ENCODE peak calls at places on chromosomes 16 and 17, in six cellular contexts. Z is psoas muscle; E is globus pallidus; L is fibroblast of pulmonary artery; U is erythroblast; K is stimulated activated CD4-positive, alpha-beta T cell treated with anti-CD3 and anti-CD28 coated beads, Interleukin-1b, Interleukin-23, amount 100 ng/mL, for 1 hour. S is an unnamed sample.

GRCh38 chr17:41492771-41493170 is 3.1 kb upstream of the KRT36 start:
- DNase-seq in K (no peak), E (peak), L (peak), U (peak), Z (no peak), S (no peak)

GRCh38 chr16:49652441-49653175 is 203.3 kb downstream of the ZNF423 start:
- DNase-seq in U (no peak), E (no peak), L (peak), K (no peak), Z (peak), S (no peak)

GRCh38 chr16:67897231-67897630 is 4.2 kb downstream of the PSKH1 start:
- DNase-seq in Z (no peak), E (no peak), L (peak), K (no peak), U (no peak), S (no peak)

GRCh38 chr17:55690105-55690508 is 32.6 kb downstream of the TMEM100 start:
- DNase-seq in U (no peak), E (no peak), K (no peak), Z (no peak), L (no peak), S (peak)

GRCh38 chr16:53773150-53773846 is 69.3 kb downstream of the FTO start:
- DNase-seq in K (no peak), L (peak), U (peak), Z (no peak), E (peak), S (no peak)

GRCh38 chr17:63163158-63163520 is 197.1 kb downstream of the TANC2 start:
- DNase-seq in U (no peak), L (no peak), Z (no peak), K (no peak), E (no peak), S (no peak)

GRCh38 chr16:68061396-68061795 is 23.8 kb upstream of the NFATC3 start:
- DNase-seq in Z (no peak), K (no peak), L (no peak), U (no peak), E (no peak), S (no peak)

GRCh38 chr17:56845934-56846333 is 12.0 kb downstream of the DGKE start:
- DNase-seq in Z (no peak), K (no peak), L (no peak), E (no peak), U (no peak), S (no peak)

GRCh38 chr16:29940656-29941055 is 14.6 kb upstream of the KCTD13 start:
- DNase-seq in L (peak), K (no peak), Z (no peak), U (no peak), E (no peak), S (no peak)

GRCh38 chr17:27378482-27379200 is 77.6 kb upstream of the KSR1 start:
- DNase-seq in E (no peak), K (no peak), L (no peak), U (no peak), Z (no peak), S (no peak)

GRCh38 chr17:57068222-57068658 is 16.8 kb upstream of the AKAP1 start:
- DNase-seq in E (no peak), K (no peak), U (no peak), L (no peak), Z (no peak), S (no peak)

GRCh38 chr17:78176548-78177025 is 8.2 kb downstream of the SYNGR2 start:
- DNase-seq in Z (peak), E (no peak), L (peak), K (peak), U (peak), S (no peak)

GRCh38 chr16:20660325-20660724 is 37.2 kb downstream of the ACSM1 start:
- DNase-seq in U (no peak), E (no peak), Z (no peak), K (no peak), L (no peak), S (no peak)

GRCh38 chr16:87350031-87350430 is 32.8 kb upstream of the C16orf95 start:
- DNase-seq in K (no peak), E (no peak), L (no peak), U (no peak), Z (no peak), S (no peak)

GRCh38 chr17:75260679-75261335 is 599 bp downstream of the GGA3 start:
- DNase-seq in U (peak), E (no peak), L (no peak), Z (no peak), K (no peak), S (no peak)

GRCh38 chr16:14306485-14307058 is 235.5 kb downstream of the MRTFB start:
- DNase-seq in E (no peak), U (no peak), K (no peak), L (no peak), Z (no peak), S (no peak)

GRCh38 chr16:30896203-30896889 is at the start of gene CTF1:
- DNase-seq in U (no peak), K (no peak), Z (peak), E (peak), L (peak), S (no peak)

GRCh38 chr17:56810286-56810781 is 23.4 kb downstream of the C17orf67 start:
- DNase-seq in K (no peak), Z (no peak), L (no peak), E (no peak), U (no peak), S (no peak)

GRCh38 chr17:70810609-70811008 is 641.3 kb downstream of the KCNJ2 start:
- DNase-seq in K (no peak), L (peak), E (no peak), Z (no peak), U (no peak), S (no peak)

GRCh38 chr16:85514601-85515318 is 98.4 kb upstream of the GSE1 start:
- DNase-seq in K (no peak), Z (peak), U (no peak), L (peak), E (peak), S (no peak)

GRCh38 chr17:46086821-46087220 is 87.8 kb downstream of the STH start:
- DNase-seq in U (no peak), E (no peak), L (no peak), Z (no peak), K (no peak), S (no peak)

GRCh38 chr16:69423189-69423588 is 1.2 kb upstream of the CYB5B start:
- DNase-seq in E (no peak), L (no peak), U (no peak), Z (no peak), K (no peak), S (no peak)

GRCh38 chr17:69960755-69961154 is 114.3 kb upstream of the KCNJ16 start:
- DNase-seq in K (no peak), E (peak), L (no peak), U (no peak), Z (peak), S (no peak)

GRCh38 chr16:3509470-3509928 is 8.7 kb downstream of the CLUAP1 start:
- DNase-seq in Z (no peak), K (peak), L (no peak), U (no peak), E (no peak), S (no peak)

GRCh38 chr17:60526726-60527125 is 684 bp upstream of the APPBP2 start:
- DNase-seq in L (peak), Z (no peak), E (no peak), U (no peak), K (no peak), S (no peak)

GRCh38 chr17:44543213-44543904 is 13.9 kb upstream of the FZD2 start:
- DNase-seq in Z (no peak), K (no peak), L (peak), U (no peak), E (no peak), S (no peak)

GRCh38 chr16:48526058-48526957 is 83.7 kb downstream of the N4BP1 start:
- DNase-seq in E (no peak), K (no peak), Z (no peak), U (peak), L (no peak), S (no peak)

GRCh38 chr16:1991588-1992474 is 2.1 kb downstream of the SYNGR3 start:
- DNase-seq in Z (peak), E (peak), U (peak), L (peak), K (peak), S (peak)

GRCh38 chr16:18048858-18049257 is 287.7 kb downstream of the NPIPA8 start:
- DNase-seq in Z (no peak), K (no peak), E (no peak), U (no peak), L (no peak), S (no peak)

GRCh38 chr17:44216173-44216572 is 3.3 kb downstream of the UBTF start:
- DNase-seq in L (no peak), Z (no peak), K (no peak), U (no peak), E (no peak), S (no peak)

GRCh38 chr17:78736526-78737079 is 45.5 kb downstream of the CYTH1 start:
- DNase-seq in Z (peak), E (no peak), L (no peak), U (peak), K (no peak), S (no peak)

S was measured in SK-N-MC.